ENCODE peak calls at places on chromosomes 2 and 18, in ten cellular contexts. One of them, this sample, is unnamed.

GRCh38 chr2:127012868-127013267 is 94.1 kb downstream of the BIN1 start:
- DNase-seq in left ventricle myocardium inferior: no peak
- DNase-seq in fibroblast of the aortic adventitia: peak; percentile 29
- DNase-seq in A549: no peak
- DNase-seq in OCI-LY7: no peak
- DNase-seq in GM12878: no peak
- DNase-seq in uterus: no peak
- DNase-seq in IMR-90: peak; percentile 45
- DNase-seq in GM06990: no peak
- DNase-seq in cardiac muscle cell: no peak
- DNase-seq in this sample: no peak

GRCh38 chr2:144430722-144431163 is 89.2 kb downstream of the ZEB2 start:
- DNase-seq in GM12878: peak; percentile 38
- DNase-seq in OCI-LY7: peak; percentile 29
- DNase-seq in GM06990: peak; percentile 28
- DNase-seq in left ventricle myocardium inferior: no peak
- DNase-seq in uterus: peak; percentile 55
- DNase-seq in IMR-90: peak; percentile 65
- DNase-seq in cardiac muscle cell: peak; percentile 59
- DNase-seq in fibroblast of the aortic adventitia: peak; percentile 80
- DNase-seq in A549: no peak
- DNase-seq in this sample: peak; percentile 51

GRCh38 chr2:24399434-24400206 is 39.3 kb upstream of the ITSN2 start:
- DNase-seq in left ventricle myocardium inferior: no peak
- DNase-seq in A549: no peak
- DNase-seq in GM06990: no peak
- DNase-seq in GM12878: no peak
- DNase-seq in uterus: no peak
- DNase-seq in OCI-LY7: no peak
- DNase-seq in fibroblast of the aortic adventitia: peak; percentile 11
- DNase-seq in IMR-90: no peak
- DNase-seq in cardiac muscle cell: no peak
- DNase-seq in this sample: no peak

GRCh38 chr2:128605931-128606330 is 287.3 kb upstream of the HS6ST1 start:
- DNase-seq in uterus: peak; percentile 7
- DNase-seq in left ventricle myocardium inferior: no peak
- DNase-seq in A549: no peak
- DNase-seq in IMR-90: no peak
- DNase-seq in GM12878: no peak
- DNase-seq in cardiac muscle cell: no peak
- DNase-seq in fibroblast of the aortic adventitia: no peak
- DNase-seq in OCI-LY7: no peak
- DNase-seq in GM06990: no peak
- DNase-seq in this sample: no peak

GRCh38 chr18:10912790-10913560 is 236.4 kb downstream of the PIEZO2 start:
- DNase-seq in GM06990: no peak
- DNase-seq in A549: no peak
- DNase-seq in GM12878: no peak
- DNase-seq in cardiac muscle cell: peak; percentile 91
- DNase-seq in IMR-90: peak; percentile 79
- DNase-seq in left ventricle myocardium inferior: no peak
- DNase-seq in OCI-LY7: no peak
- DNase-seq in fibroblast of the aortic adventitia: peak; percentile 86
- DNase-seq in uterus: no peak
- DNase-seq in this sample: peak; percentile 94

GRCh38 chr2:238952261-238952924 is 104.5 kb downstream of the TWIST2 start:
- DNase-seq in fibroblast of the aortic adventitia: peak; percentile 75
- DNase-seq in cardiac muscle cell: no peak
- DNase-seq in GM06990: no peak
- DNase-seq in IMR-90: peak; percentile 41
- DNase-seq in uterus: no peak
- DNase-seq in GM12878: no peak
- DNase-seq in A549: no peak
- DNase-seq in OCI-LY7: no peak
- DNase-seq in left ventricle myocardium inferior: no peak
- DNase-seq in this sample: no peak

GRCh38 chr2:60882971-60883753 is 1.8 kb downstream of the REL start:
- DNase-seq in IMR-90: peak; percentile 15
- DNase-seq in OCI-LY7: peak; percentile 80
- DNase-seq in A549: peak; percentile 25
- DNase-seq in cardiac muscle cell: peak; percentile 20
- DNase-seq in uterus: no peak
- DNase-seq in fibroblast of the aortic adventitia: peak; percentile 26
- DNase-seq in left ventricle myocardium inferior: no peak
- DNase-seq in GM12878: peak; percentile 61
- DNase-seq in GM06990: peak; percentile 59
- DNase-seq in this sample: peak; percentile 24

GRCh38 chr2:159922563-159922962 is 124.6 kb upstream of the CD302 start:
- DNase-seq in OCI-LY7: no peak
- DNase-seq in A549: no peak
- DNase-seq in IMR-90: no peak
- DNase-seq in uterus: no peak
- DNase-seq in cardiac muscle cell: no peak
- DNase-seq in fibroblast of the aortic adventitia: no peak
- DNase-seq in left ventricle myocardium inferior: no peak
- DNase-seq in GM12878: no peak
- DNase-seq in GM06990: no peak
- DNase-seq in this sample: peak; percentile 64

GRCh38 chr2:40369619-40370397 is 82.1 kb downstream of the SLC8A1 start:
- DNase-seq in fibroblast of the aortic adventitia: peak; percentile 54
- DNase-seq in A549: no peak
- DNase-seq in cardiac muscle cell: peak; percentile 61
- DNase-seq in left ventricle myocardium inferior: no peak
- DNase-seq in uterus: no peak
- DNase-seq in GM06990: no peak
- DNase-seq in GM12878: no peak
- DNase-seq in OCI-LY7: no peak
- DNase-seq in IMR-90: peak; percentile 85
- DNase-seq in this sample: peak; percentile 67

GRCh38 chr18:10752407-10752806 is 226.6 kb downstream of the NAPG start:
- DNase-seq in GM12878: no peak
- DNase-seq in GM06990: no peak
- DNase-seq in uterus: no peak
- DNase-seq in OCI-LY7: no peak
- DNase-seq in IMR-90: peak; percentile 3
- DNase-seq in A549: no peak
- DNase-seq in cardiac muscle cell: peak; percentile 11
- DNase-seq in fibroblast of the aortic adventitia: peak; percentile 6
- DNase-seq in left ventricle myocardium inferior: no peak
- DNase-seq in this sample: no peak

GRCh38 chr2:150570712-150571111 is 83.2 kb upstream of the RND3 start:
- DNase-seq in OCI-LY7: no peak
- DNase-seq in cardiac muscle cell: peak; percentile 76
- DNase-seq in IMR-90: peak; percentile 96
- DNase-seq in fibroblast of the aortic adventitia: peak; percentile 89
- DNase-seq in GM12878: no peak
- DNase-seq in GM06990: no peak
- DNase-seq in uterus: no peak
- DNase-seq in A549: peak; percentile 68
- DNase-seq in left ventricle myocardium inferior: no peak
- DNase-seq in this sample: peak; percentile 61

GRCh38 chr2:95317665-95318425 is 20.7 kb downstream of the KCNIP3 start:
- DNase-seq in GM12878: no peak
- DNase-seq in fibroblast of the aortic adventitia: no peak
- DNase-seq in cardiac muscle cell: no peak
- DNase-seq in IMR-90: no peak
- DNase-seq in left ventricle myocardium inferior: no peak
- DNase-seq in GM06990: no peak
- DNase-seq in OCI-LY7: no peak
- DNase-seq in A549: no peak
- DNase-seq in uterus: no peak
- DNase-seq in this sample: no peak

GRCh38 chr2:218851286-218851685 is 8.3 kb upstream of the WNT6 start:
- DNase-seq in fibroblast of the aortic adventitia: no peak
- DNase-seq in cardiac muscle cell: no peak
- DNase-seq in GM06990: no peak
- DNase-seq in uterus: no peak
- DNase-seq in GM12878: no peak
- DNase-seq in left ventricle myocardium inferior: no peak
- DNase-seq in OCI-LY7: no peak
- DNase-seq in IMR-90: no peak
- DNase-seq in A549: no peak
- DNase-seq in this sample: no peak
- H3K4me3 ChIP-seq in fibroblast of the aortic adventitia: no peak overlapping the region
- H3K4me3 ChIP-seq in cardiac muscle cell: no peak overlapping the region
- H3K4me3 ChIP-seq in GM06990: no peak overlapping the region
- H3K4me3 ChIP-seq in uterus: no peak overlapping the region
- H3K4me3 ChIP-seq in GM12878: no peak overlapping the region
- H3K4me3 ChIP-seq in left ventricle myocardium inferior: no peak overlapping the region
- H3K4me3 ChIP-seq in OCI-LY7: no peak overlapping the region
- H3K4me3 ChIP-seq in IMR-90: no peak overlapping the region
- H3K4me3 ChIP-seq in A549: no peak overlapping the region
- H3K4me3 ChIP-seq in this sample: no peak overlapping the region

GRCh38 chr2:10720306-10720705 is 1.1 kb upstream of the ATP6V1C2 start:
- DNase-seq in cardiac muscle cell: no peak
- DNase-seq in fibroblast of the aortic adventitia: no peak
- DNase-seq in OCI-LY7: no peak
- DNase-seq in left ventricle myocardium inferior: no peak
- DNase-seq in uterus: no peak
- DNase-seq in A549: no peak
- DNase-seq in IMR-90: no peak
- DNase-seq in GM12878: no peak
- DNase-seq in GM06990: no peak
- DNase-seq in this sample: no peak

GRCh38 chr2:10717630-10718029 is 3.8 kb upstream of the ATP6V1C2 start:
- DNase-seq in A549: no peak
- DNase-seq in GM12878: no peak
- DNase-seq in fibroblast of the aortic adventitia: peak; percentile 85
- DNase-seq in cardiac muscle cell: peak; percentile 65
- DNase-seq in OCI-LY7: no peak
- DNase-seq in IMR-90: peak; percentile 61
- DNase-seq in uterus: no peak
- DNase-seq in GM06990: no peak
- DNase-seq in left ventricle myocardium inferior: no peak
- DNase-seq in this sample: peak; percentile 52

GRCh38 chr2:10720983-10721343 is 467 bp upstream of the ATP6V1C2 start:
- DNase-seq in left ventricle myocardium inferior: no peak
- DNase-seq in cardiac muscle cell: no peak
- DNase-seq in uterus: no peak
- DNase-seq in fibroblast of the aortic adventitia: no peak
- DNase-seq in GM12878: no peak
- DNase-seq in OCI-LY7: peak; percentile 33
- DNase-seq in A549: no peak
- DNase-seq in IMR-90: no peak
- DNase-seq in GM06990: no peak
- DNase-seq in this sample: no peak

GRCh38 chr2:10721344-10722251 is at the start of gene ATP6V1C2:
- DNase-seq in left ventricle myocardium inferior: no peak
- DNase-seq in OCI-LY7: peak; percentile 52
- DNase-seq in GM06990: peak; percentile 39
- DNase-seq in cardiac muscle cell: no peak
- DNase-seq in IMR-90: no peak
- DNase-seq in A549: no peak
- DNase-seq in GM12878: no peak
- DNase-seq in fibroblast of the aortic adventitia: no peak
- DNase-seq in uterus: no peak
- DNase-seq in this sample: no peak

DNA sequence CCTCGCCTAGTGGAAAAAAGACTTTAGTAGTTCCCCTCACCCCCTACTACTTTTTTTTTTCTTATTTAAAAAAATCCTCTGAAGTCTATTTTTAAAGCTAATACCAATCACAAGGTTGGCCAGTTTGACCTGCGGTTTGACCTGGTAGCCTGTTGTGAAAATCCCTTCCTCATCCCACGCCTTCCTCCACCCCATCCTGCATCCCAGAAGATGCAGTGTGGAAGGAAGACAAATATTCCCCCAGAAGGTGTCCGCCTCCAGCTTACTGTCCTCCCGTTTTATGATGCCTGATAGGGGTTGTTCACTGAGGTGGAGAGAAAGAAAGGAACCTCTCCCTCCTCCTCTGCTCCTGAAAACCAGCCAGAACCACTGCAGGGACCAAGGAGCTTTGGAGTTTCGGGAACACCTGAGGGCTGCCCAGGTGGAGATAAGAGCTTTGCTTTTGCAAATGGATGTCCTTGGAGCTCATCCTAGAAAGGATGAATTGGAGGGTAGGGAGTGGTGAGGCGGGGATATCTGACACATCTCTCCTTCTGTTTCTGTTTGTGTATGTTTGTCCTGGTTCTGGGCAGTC is 909 bp downstream of the ATP6V1C2 start:
- DNase-seq in cardiac muscle cell: no peak
- DNase-seq in GM06990: no peak
- DNase-seq in A549: no peak
- DNase-seq in OCI-LY7: no peak
- DNase-seq in GM12878: no peak
- DNase-seq in left ventricle myocardium inferior: no peak
- DNase-seq in uterus: no peak
- DNase-seq in fibroblast of the aortic adventitia: no peak
- DNase-seq in IMR-90: no peak
- DNase-seq in this sample: no peak
- H3K4me3 ChIP-seq in cardiac muscle cell: peak overlapping the region; percentile 40
- H3K4me3 ChIP-seq in GM06990: no peak overlapping the region
- H3K4me3 ChIP-seq in A549: peak overlapping the region; percentile 54
- H3K4me3 ChIP-seq in OCI-LY7: peak overlapping the region; percentile 63
- H3K4me3 ChIP-seq in GM12878: no peak overlapping the region
- H3K4me3 ChIP-seq in left ventricle myocardium inferior: peak overlapping the region; percentile 64
- H3K4me3 ChIP-seq in uterus: no peak overlapping the region
- H3K4me3 ChIP-seq in fibroblast of the aortic adventitia: peak overlapping the region; percentile 50
- H3K4me3 ChIP-seq in IMR-90: no peak overlapping the region
- H3K4me3 ChIP-seq in this sample: no peak overlapping the region

GRCh38 chr2:109160714-109161440 is 31.9 kb downstream of the SH3RF3 start:
- DNase-seq in uterus: no peak
- DNase-seq in OCI-LY7: no peak
- DNase-seq in GM12878: no peak
- DNase-seq in left ventricle myocardium inferior: no peak
- DNase-seq in IMR-90: no peak
- DNase-seq in fibroblast of the aortic adventitia: no peak
- DNase-seq in GM06990: no peak
- DNase-seq in cardiac muscle cell: no peak
- DNase-seq in A549: no peak
- DNase-seq in this sample: no peak
- H3K4me3 ChIP-seq in uterus: no peak overlapping the region
- H3K4me3 ChIP-seq in OCI-LY7: no peak overlapping the region
- H3K4me3 ChIP-seq in GM12878: no peak overlapping the region
- H3K4me3 ChIP-seq in left ventricle myocardium inferior: no peak overlapping the region
- H3K4me3 ChIP-seq in IMR-90: no peak overlapping the region
- H3K4me3 ChIP-seq in fibroblast of the aortic adventitia: no peak overlapping the region
- H3K4me3 ChIP-seq in GM06990: no peak overlapping the region
- H3K4me3 ChIP-seq in cardiac muscle cell: no peak overlapping the region
- H3K4me3 ChIP-seq in A549: no peak overlapping the region
- H3K4me3 ChIP-seq in this sample: no peak overlapping the region

DNA sequence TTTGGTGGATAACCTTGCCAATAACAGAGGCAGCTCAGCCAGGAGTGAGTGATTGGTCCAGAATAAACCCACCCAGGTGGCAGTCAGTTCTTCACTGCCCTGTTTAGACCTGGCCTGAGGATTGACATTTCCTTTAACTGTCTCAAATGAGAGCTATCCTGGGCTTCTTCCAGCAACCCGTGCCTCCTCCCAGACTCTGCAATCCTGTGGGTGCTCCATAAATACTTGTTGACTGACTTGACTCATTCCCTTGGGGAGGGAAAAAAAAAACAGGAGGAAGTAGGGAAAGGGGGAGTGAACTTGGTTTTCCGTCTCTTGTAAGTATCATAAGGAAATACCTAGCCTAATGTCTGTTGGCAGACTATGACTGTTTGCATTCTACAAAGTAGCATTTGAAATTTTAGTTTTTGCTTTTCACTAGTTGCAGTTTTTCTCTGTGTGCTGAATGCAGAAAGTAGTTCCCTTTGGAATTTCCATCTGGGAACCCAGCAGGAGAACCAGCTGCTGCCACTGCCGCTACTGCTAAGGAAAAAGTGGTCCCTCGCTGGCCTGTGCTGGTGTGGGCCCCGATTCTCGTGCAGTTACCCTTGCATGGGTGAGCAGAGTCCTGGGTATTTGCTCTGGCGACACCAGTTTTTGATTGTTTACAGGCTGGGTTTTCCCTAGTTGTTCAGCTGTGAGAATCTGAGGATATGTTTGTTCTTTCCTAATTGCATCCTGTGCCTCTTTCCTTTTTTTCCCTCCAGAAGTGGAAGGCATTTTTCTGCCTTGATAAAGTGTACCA is 78.9 kb downstream of the TGOLN2 start:
- DNase-seq in fibroblast of the aortic adventitia: peak; percentile 97
- DNase-seq in OCI-LY7: no peak
- DNase-seq in GM12878: no peak
- DNase-seq in A549: peak; percentile 57
- DNase-seq in left ventricle myocardium inferior: peak; percentile 42
- DNase-seq in uterus: no peak
- DNase-seq in cardiac muscle cell: peak; percentile 96
- DNase-seq in IMR-90: peak; percentile 94
- DNase-seq in GM06990: no peak
- DNase-seq in this sample: peak; percentile 67
- H3K4me3 ChIP-seq in fibroblast of the aortic adventitia: peak overlapping the region; percentile 15
- H3K4me3 ChIP-seq in OCI-LY7: no peak overlapping the region
- H3K4me3 ChIP-seq in GM12878: no peak overlapping the region
- H3K4me3 ChIP-seq in A549: no peak overlapping the region
- H3K4me3 ChIP-seq in left ventricle myocardium inferior: peak overlapping the region; percentile 18
- H3K4me3 ChIP-seq in uterus: no peak overlapping the region
- H3K4me3 ChIP-seq in cardiac muscle cell: no peak overlapping the region
- H3K4me3 ChIP-seq in IMR-90: no peak overlapping the region
- H3K4me3 ChIP-seq in GM06990: no peak overlapping the region
- H3K4me3 ChIP-seq in this sample: no peak overlapping the region